ENCODE peak calls at places on chromosomes 4 and X, in seven cellular contexts. Q, I, R, H, U, Z and Y are unnamed samples.

GRCh38 chrX:108156934-108157466 is 65.4 kb downstream of the ATG4A start:
- DNase-seq in Q (no peak), I (no peak), R (no peak), H (no peak), U (no peak), Z (no peak), Y (no peak)

GRCh38 chrX:110146521-110146920 is 143.6 kb downstream of the TMEM164 start:
- DNase-seq in Q (peak; percentile 67), I (no peak), R (peak; percentile 47), H (no peak), U (peak; percentile 20), Z (peak; percentile 20), Y (peak; percentile 47)

GRCh38 chr4:2869659-2870058 is 26.0 kb downstream of the ADD1 start:
- DNase-seq in Q (no peak), I (no peak), R (no peak), H (no peak), U (no peak), Z (no peak), Y (no peak)

GRCh38 chrX:78747471-78747870 is at the start of gene LPAR4:
- DNase-seq in Q (peak; percentile 35), I (no peak), R (no peak), H (no peak), U (no peak), Z (peak; percentile 42), Y (peak; percentile 18)

GRCh38 chr4:176762661-176763308 is 29.9 kb downstream of the VEGFC start:
- DNase-seq in Q (no peak), I (no peak), R (no peak), H (no peak), U (no peak), Z (no peak), Y (no peak)

GRCh38 chr4:82230310-82230709 is 143.5 kb downstream of the HNRNPD start:
- DNase-seq in Q (no peak), I (no peak), R (no peak), H (no peak), U (no peak), Z (no peak), Y (no peak)

GRCh38 chr4:26701786-26702227 is 117.9 kb downstream of the TBC1D19 start:
- DNase-seq in Q (no peak), I (no peak), R (no peak), H (no peak), U (no peak), Z (peak; percentile 59), Y (no peak)

GRCh38 chrX:132665676-132666075 is 176.8 kb upstream of the MBNL3 start:
- DNase-seq in Q (no peak), I (no peak), R (no peak), H (no peak), U (no peak), Z (no peak), Y (no peak)

GRCh38 chr4:74547042-74547441 is 102.1 kb downstream of the AREG start:
- DNase-seq in Q (no peak), I (no peak), R (no peak), H (no peak), U (no peak), Z (no peak), Y (no peak)

GRCh38 chr4:144831971-144832370 is 186.0 kb downstream of the HHIP start:
- DNase-seq in Q (no peak), I (no peak), R (no peak), H (no peak), U (no peak), Z (no peak), Y (no peak)

GRCh38 chr4:3745886-3746656 is 20.1 kb upstream of the ADRA2C start:
- DNase-seq in Q (no peak), I (no peak), R (no peak), H (no peak), U (no peak), Z (no peak), Y (no peak)

GRCh38 chrX:109797311-109797975 is 64.4 kb upstream of the ACSL4 start:
- DNase-seq in Q (no peak), I (no peak), R (no peak), H (no peak), U (no peak), Z (peak; percentile 21), Y (no peak)

DNA sequence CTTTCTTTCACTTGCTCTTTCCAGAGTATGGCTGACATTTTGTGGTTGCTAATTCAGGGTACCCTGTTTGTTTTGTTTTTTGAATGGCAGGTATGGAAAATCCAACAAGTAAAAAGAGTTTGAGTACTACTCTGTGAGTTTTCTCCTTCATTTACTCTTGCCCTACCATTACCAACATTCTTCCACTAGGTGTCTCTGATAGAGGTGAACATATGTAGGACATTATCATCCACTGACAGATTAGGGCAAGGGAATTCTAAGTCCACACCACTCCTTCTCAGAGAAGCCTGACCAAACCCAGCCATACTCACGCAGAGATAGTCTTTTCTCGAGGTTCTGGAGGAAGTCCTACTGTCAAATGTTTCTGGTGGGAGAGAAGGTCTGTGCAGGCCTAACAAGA is 36.7 kb upstream of the HDAC8 start:
- DNase-seq in Q (peak; percentile 10), I (no peak), R (no peak), H (no peak), U (no peak), Z (no peak), Y (no peak)
- TF ChIP-seq CTCF in Q (peak; percentile 14), I (no peak), R (no peak), H (no peak), U (no peak), Z (no peak), Y (no peak)

GRCh38 chr4:168153596-168154440 is 61.5 kb downstream of the ANXA10 start:
- DNase-seq in Q (peak; percentile 87), I (peak; percentile 63), R (peak; percentile 71), H (peak; percentile 76), U (peak; percentile 67), Z (peak; percentile 79), Y (peak; percentile 56)
- TF ChIP-seq CTCF in Q (peak; percentile 89), I (peak; percentile 81), R (peak; percentile 14), H (peak; percentile 15), U (peak; percentile 68), Z (peak; percentile 67), Y (peak; percentile 83)

GRCh38 chr4:122512430-122512829 is 55.9 kb upstream of the IL2 start:
- DNase-seq in Q (no peak), I (no peak), R (no peak), H (no peak), U (no peak), Z (no peak), Y (no peak)

GRCh38 chr4:122503214-122503613 is 46.7 kb upstream of the IL2 start:
- DNase-seq in Q (no peak), I (no peak), R (no peak), H (no peak), U (no peak), Z (no peak), Y (no peak)

GRCh38 chr4:122508083-122508482 is 51.6 kb upstream of the IL2 start:
- DNase-seq in Q (no peak), I (no peak), R (no peak), H (no peak), U (no peak), Z (no peak), Y (no peak)
- TF ChIP-seq CTCF in Q (no peak), I (no peak), R (no peak), H (no peak), U (no peak), Z (no peak), Y (no peak)

GRCh38 chr4:102623622-102624021 is 122.5 kb downstream of the NFKB1 start:
- DNase-seq in Q (peak; percentile 40), I (no peak), R (no peak), H (no peak), U (no peak), Z (peak; percentile 73), Y (peak; percentile 4)
- TF ChIP-seq CTCF in Q (peak; percentile 14), I (no peak), R (no peak), H (no peak), U (peak; percentile 28), Z (peak; percentile 16), Y (peak; percentile 39)

GRCh38 chr4:136687118-136687517 is 845.2 kb downstream of the PCDH18 start:
- DNase-seq in Q (peak; percentile 11), I (no peak), R (no peak), H (no peak), U (no peak), Z (no peak), Y (no peak)
- TF ChIP-seq CTCF in Q (peak; percentile 11), I (no peak), R (no peak), H (no peak), U (no peak), Z (no peak), Y (no peak)

DNA sequence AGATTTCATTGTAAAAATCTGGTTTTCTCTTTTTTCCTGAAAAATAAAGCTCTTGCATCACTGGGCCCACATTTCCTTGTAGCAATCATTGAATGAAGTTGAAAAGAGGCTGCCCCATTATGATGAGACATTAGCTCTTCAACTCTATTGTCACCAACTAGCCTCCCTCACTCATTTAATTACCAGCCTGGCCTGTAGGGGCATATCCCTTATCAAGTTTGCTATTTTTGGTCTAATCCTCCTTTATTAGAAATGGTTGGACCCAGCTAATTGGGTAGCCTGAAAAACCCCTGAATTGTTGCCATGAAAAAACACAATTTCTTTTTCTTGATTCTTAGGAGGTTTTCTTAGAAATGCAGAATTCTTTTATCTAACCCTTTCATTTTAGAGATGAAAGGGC is 164.6 kb upstream of the CASK start:
- DNase-seq in Q (no peak), I (no peak), R (no peak), H (no peak), U (no peak), Z (no peak), Y (no peak)
- TF ChIP-seq CTCF in Q (no peak), I (no peak), R (no peak), H (no peak), U (no peak), Z (no peak), Y (no peak)